ENCODE peak calls at places on chromosomes 16 and 17, in nine cellular contexts. One of them, this sample, is unnamed.

GRCh38 chr17:79617304-79617703 is 6.5 kb upstream of the RBFOX3 start:
- DNase-seq in AG04450: no peak
- DNase-seq in activated effector memory CD4-positive, alpha-beta T cell treated with Interleukin-2 at 50 U/mL for 16 hours: no peak
- DNase-seq in HEK293T: no peak
- DNase-seq in A549: no peak
- DNase-seq in hypothalamus: no peak
- DNase-seq in NCI-H460: no peak
- DNase-seq in GM04504: no peak
- DNase-seq in MCF 10A: no peak
- DNase-seq in this sample: no peak

GRCh38 chr16:53744449-53744848 is 40.5 kb downstream of the FTO start:
- DNase-seq in AG04450: no peak
- DNase-seq in activated effector memory CD4-positive, alpha-beta T cell treated with Interleukin-2 at 50 U/mL for 16 hours: no peak
- DNase-seq in HEK293T: no peak
- DNase-seq in A549: no peak
- DNase-seq in hypothalamus: no peak
- DNase-seq in NCI-H460: no peak
- DNase-seq in GM04504: no peak
- DNase-seq in MCF 10A: no peak
- DNase-seq in this sample: no peak

GRCh38 chr16:11256657-11257130 is 690 bp upstream of the SOCS1 start:
- DNase-seq in AG04450: no peak
- DNase-seq in activated effector memory CD4-positive, alpha-beta T cell treated with Interleukin-2 at 50 U/mL for 16 hours: peak; percentile 23
- DNase-seq in HEK293T: no peak
- DNase-seq in A549: peak; percentile 48
- DNase-seq in hypothalamus: no peak
- DNase-seq in NCI-H460: peak; percentile 11
- DNase-seq in GM04504: no peak
- DNase-seq in MCF 10A: peak; percentile 46
- DNase-seq in this sample: peak; percentile 43

GRCh38 chr17:12296120-12296727 is 275.5 kb downstream of the MAP2K4 start:
- DNase-seq in AG04450: peak; percentile 24
- DNase-seq in activated effector memory CD4-positive, alpha-beta T cell treated with Interleukin-2 at 50 U/mL for 16 hours: no peak
- DNase-seq in HEK293T: no peak
- DNase-seq in A549: no peak
- DNase-seq in hypothalamus: no peak
- DNase-seq in NCI-H460: no peak
- DNase-seq in GM04504: no peak
- DNase-seq in MCF 10A: no peak
- DNase-seq in this sample: peak; percentile 1

GRCh38 chr17:44110823-44111633 is 12.4 kb downstream of the HDAC5 start:
- DNase-seq in AG04450: no peak
- DNase-seq in activated effector memory CD4-positive, alpha-beta T cell treated with Interleukin-2 at 50 U/mL for 16 hours: peak; percentile 23
- DNase-seq in HEK293T: peak; percentile 77
- DNase-seq in A549: peak; percentile 86
- DNase-seq in hypothalamus: peak; percentile 89
- DNase-seq in NCI-H460: peak; percentile 26
- DNase-seq in GM04504: peak; percentile 87
- DNase-seq in MCF 10A: peak; percentile 84
- DNase-seq in this sample: peak; percentile 61

GRCh38 chr16:24748242-24748641 is 18.8 kb downstream of the TNRC6A start:
- DNase-seq in AG04450: peak; percentile 74
- DNase-seq in activated effector memory CD4-positive, alpha-beta T cell treated with Interleukin-2 at 50 U/mL for 16 hours: no peak
- DNase-seq in HEK293T: no peak
- DNase-seq in A549: peak; percentile 29
- DNase-seq in hypothalamus: no peak
- DNase-seq in NCI-H460: peak; percentile 30
- DNase-seq in GM04504: peak; percentile 87
- DNase-seq in MCF 10A: peak; percentile 90
- DNase-seq in this sample: peak; percentile 53

GRCh38 chr17:44374306-44375195 is 10.9 kb upstream of the FAM171A2 start:
- DNase-seq in AG04450: no peak
- DNase-seq in activated effector memory CD4-positive, alpha-beta T cell treated with Interleukin-2 at 50 U/mL for 16 hours: no peak
- DNase-seq in HEK293T: no peak
- DNase-seq in A549: no peak
- DNase-seq in hypothalamus: no peak
- DNase-seq in NCI-H460: no peak
- DNase-seq in GM04504: no peak
- DNase-seq in MCF 10A: no peak
- DNase-seq in this sample: no peak

GRCh38 chr17:2172447-2172938 is 117.6 kb downstream of the HIC1 start:
- DNase-seq in AG04450: peak; percentile 57
- DNase-seq in activated effector memory CD4-positive, alpha-beta T cell treated with Interleukin-2 at 50 U/mL for 16 hours: no peak
- DNase-seq in HEK293T: no peak
- DNase-seq in A549: peak; percentile 26
- DNase-seq in hypothalamus: no peak
- DNase-seq in NCI-H460: no peak
- DNase-seq in GM04504: peak; percentile 48
- DNase-seq in MCF 10A: no peak
- DNase-seq in this sample: peak; percentile 58

GRCh38 chr16:83685615-83686165 is 122.1 kb upstream of the HSBP1 start:
- DNase-seq in AG04450: no peak
- DNase-seq in activated effector memory CD4-positive, alpha-beta T cell treated with Interleukin-2 at 50 U/mL for 16 hours: no peak
- DNase-seq in HEK293T: no peak
- DNase-seq in A549: no peak
- DNase-seq in hypothalamus: no peak
- DNase-seq in NCI-H460: no peak
- DNase-seq in GM04504: no peak
- DNase-seq in MCF 10A: no peak
- DNase-seq in this sample: no peak

GRCh38 chr16:80602894-80603293 is 62.1 kb downstream of the DYNLRB2 start:
- DNase-seq in AG04450: no peak
- DNase-seq in activated effector memory CD4-positive, alpha-beta T cell treated with Interleukin-2 at 50 U/mL for 16 hours: no peak
- DNase-seq in HEK293T: no peak
- DNase-seq in A549: no peak
- DNase-seq in hypothalamus: no peak
- DNase-seq in NCI-H460: no peak
- DNase-seq in GM04504: no peak
- DNase-seq in MCF 10A: no peak
- DNase-seq in this sample: no peak

GRCh38 chr16:73794936-73795335 is 501.7 kb upstream of the PSMD7 start:
- DNase-seq in AG04450: no peak
- DNase-seq in activated effector memory CD4-positive, alpha-beta T cell treated with Interleukin-2 at 50 U/mL for 16 hours: no peak
- DNase-seq in HEK293T: no peak
- DNase-seq in A549: no peak
- DNase-seq in hypothalamus: no peak
- DNase-seq in NCI-H460: no peak
- DNase-seq in GM04504: no peak
- DNase-seq in MCF 10A: no peak
- DNase-seq in this sample: no peak

GRCh38 chr17:75601057-75601987 is 13.7 kb downstream of the MYO15B start:
- DNase-seq in AG04450: no peak
- DNase-seq in activated effector memory CD4-positive, alpha-beta T cell treated with Interleukin-2 at 50 U/mL for 16 hours: peak; percentile 33
- DNase-seq in HEK293T: peak; percentile 89
- DNase-seq in A549: peak; percentile 88
- DNase-seq in hypothalamus: no peak
- DNase-seq in NCI-H460: peak; percentile 64
- DNase-seq in GM04504: no peak
- DNase-seq in MCF 10A: peak; percentile 70
- DNase-seq in this sample: no peak

GRCh38 chr17:75814900-75815373 is 29.3 kb downstream of the UNC13D start:
- DNase-seq in AG04450: peak; percentile 39
- DNase-seq in activated effector memory CD4-positive, alpha-beta T cell treated with Interleukin-2 at 50 U/mL for 16 hours: no peak
- DNase-seq in HEK293T: no peak
- DNase-seq in A549: peak; percentile 46
- DNase-seq in hypothalamus: no peak
- DNase-seq in NCI-H460: no peak
- DNase-seq in GM04504: peak; percentile 32
- DNase-seq in MCF 10A: peak; percentile 81
- DNase-seq in this sample: peak; percentile 72

GRCh38 chr17:30920282-30920681 is 1.5 kb upstream of the ADAP2 start:
- DNase-seq in AG04450: peak; percentile 3
- DNase-seq in activated effector memory CD4-positive, alpha-beta T cell treated with Interleukin-2 at 50 U/mL for 16 hours: no peak
- DNase-seq in HEK293T: no peak
- DNase-seq in A549: peak; percentile 44
- DNase-seq in hypothalamus: no peak
- DNase-seq in NCI-H460: no peak
- DNase-seq in GM04504: no peak
- DNase-seq in MCF 10A: no peak
- DNase-seq in this sample: no peak

GRCh38 chr17:19646788-19647696 is 1.5 kb upstream of the ALDH3A2 start:
- DNase-seq in AG04450: no peak
- DNase-seq in activated effector memory CD4-positive, alpha-beta T cell treated with Interleukin-2 at 50 U/mL for 16 hours: no peak
- DNase-seq in HEK293T: no peak
- DNase-seq in A549: peak; percentile 72
- DNase-seq in hypothalamus: no peak
- DNase-seq in NCI-H460: peak; percentile 40
- DNase-seq in GM04504: no peak
- DNase-seq in MCF 10A: peak; percentile 62
- DNase-seq in this sample: no peak

GRCh38 chr17:297758-298157 is 54.8 kb downstream of the RPH3AL start:
- DNase-seq in AG04450: no peak
- DNase-seq in activated effector memory CD4-positive, alpha-beta T cell treated with Interleukin-2 at 50 U/mL for 16 hours: no peak
- DNase-seq in HEK293T: no peak
- DNase-seq in A549: no peak
- DNase-seq in hypothalamus: no peak
- DNase-seq in NCI-H460: no peak
- DNase-seq in GM04504: no peak
- DNase-seq in MCF 10A: no peak
- DNase-seq in this sample: no peak

GRCh38 chr17:20095366-20096080 is 86.4 kb downstream of the SPECC1 start:
- DNase-seq in AG04450: no peak
- DNase-seq in activated effector memory CD4-positive, alpha-beta T cell treated with Interleukin-2 at 50 U/mL for 16 hours: no peak
- DNase-seq in HEK293T: peak; percentile 70
- DNase-seq in A549: peak; percentile 65
- DNase-seq in hypothalamus: no peak
- DNase-seq in NCI-H460: peak; percentile 53
- DNase-seq in GM04504: peak; percentile 22
- DNase-seq in MCF 10A: peak; percentile 16
- DNase-seq in this sample: no peak

GRCh38 chr17:65750678-65751077 is 189.2 kb upstream of the AXIN2 start:
- DNase-seq in AG04450: peak; percentile 75
- DNase-seq in activated effector memory CD4-positive, alpha-beta T cell treated with Interleukin-2 at 50 U/mL for 16 hours: peak; percentile 51
- DNase-seq in HEK293T: no peak
- DNase-seq in A549: peak; percentile 91
- DNase-seq in hypothalamus: no peak
- DNase-seq in NCI-H460: peak; percentile 22
- DNase-seq in GM04504: peak; percentile 85
- DNase-seq in MCF 10A: peak; percentile 96
- DNase-seq in this sample: peak; percentile 93

GRCh38 chr17:79704691-79705090 is 26.1 kb upstream of the ENPP7 start:
- DNase-seq in AG04450: no peak
- DNase-seq in activated effector memory CD4-positive, alpha-beta T cell treated with Interleukin-2 at 50 U/mL for 16 hours: no peak
- DNase-seq in HEK293T: no peak
- DNase-seq in A549: no peak
- DNase-seq in hypothalamus: no peak
- DNase-seq in NCI-H460: no peak
- DNase-seq in GM04504: no peak
- DNase-seq in MCF 10A: no peak
- DNase-seq in this sample: no peak

GRCh38 chr17:28737770-28738679 is 5.8 kb upstream of the TRAF4 start:
- DNase-seq in AG04450: no peak
- DNase-seq in activated effector memory CD4-positive, alpha-beta T cell treated with Interleukin-2 at 50 U/mL for 16 hours: no peak
- DNase-seq in HEK293T: no peak
- DNase-seq in A549: no peak
- DNase-seq in hypothalamus: no peak
- DNase-seq in NCI-H460: no peak
- DNase-seq in GM04504: no peak
- DNase-seq in MCF 10A: no peak
- DNase-seq in this sample: no peak

GRCh38 chr17:17032131-17032692 is 10.0 kb upstream of the MPRIP start:
- DNase-seq in AG04450: no peak
- DNase-seq in activated effector memory CD4-positive, alpha-beta T cell treated with Interleukin-2 at 50 U/mL for 16 hours: no peak
- DNase-seq in HEK293T: no peak
- DNase-seq in A549: peak; percentile 89
- DNase-seq in hypothalamus: no peak
- DNase-seq in NCI-H460: no peak
- DNase-seq in GM04504: no peak
- DNase-seq in MCF 10A: peak; percentile 59
- DNase-seq in this sample: peak; percentile 69

GRCh38 chr17:61875804-61876203 is 12.5 kb upstream of the BRIP1 start:
- DNase-seq in AG04450: no peak
- DNase-seq in activated effector memory CD4-positive, alpha-beta T cell treated with Interleukin-2 at 50 U/mL for 16 hours: no peak
- DNase-seq in HEK293T: no peak
- DNase-seq in A549: no peak
- DNase-seq in hypothalamus: no peak
- DNase-seq in NCI-H460: no peak
- DNase-seq in GM04504: no peak
- DNase-seq in MCF 10A: no peak
- DNase-seq in this sample: no peak

GRCh38 chr17:39036009-39036408 is 68.8 kb upstream of the FBXO47 start:
- DNase-seq in AG04450: no peak
- DNase-seq in activated effector memory CD4-positive, alpha-beta T cell treated with Interleukin-2 at 50 U/mL for 16 hours: no peak
- DNase-seq in HEK293T: no peak
- DNase-seq in A549: no peak
- DNase-seq in hypothalamus: no peak
- DNase-seq in NCI-H460: no peak
- DNase-seq in GM04504: no peak
- DNase-seq in MCF 10A: no peak
- DNase-seq in this sample: no peak

GRCh38 chr16:53848950-53849349 is 145.0 kb downstream of the FTO start:
- DNase-seq in AG04450: no peak
- DNase-seq in activated effector memory CD4-positive, alpha-beta T cell treated with Interleukin-2 at 50 U/mL for 16 hours: no peak
- DNase-seq in HEK293T: no peak
- DNase-seq in A549: no peak
- DNase-seq in hypothalamus: no peak
- DNase-seq in NCI-H460: no peak
- DNase-seq in GM04504: no peak
- DNase-seq in MCF 10A: no peak
- DNase-seq in this sample: no peak

GRCh38 chr16:23026777-23027362 is 122.4 kb downstream of the USP31 start:
- DNase-seq in AG04450: no peak
- DNase-seq in activated effector memory CD4-positive, alpha-beta T cell treated with Interleukin-2 at 50 U/mL for 16 hours: no peak
- DNase-seq in HEK293T: peak; percentile 39
- DNase-seq in A549: peak; percentile 23
- DNase-seq in hypothalamus: no peak
- DNase-seq in NCI-H460: peak; percentile 18
- DNase-seq in GM04504: peak; percentile 3
- DNase-seq in MCF 10A: peak; percentile 47
- DNase-seq in this sample: peak; percentile 36

GRCh38 chr17:79788989-79789942 is 7.6 kb downstream of the CBX8 start:
- DNase-seq in AG04450: no peak
- DNase-seq in activated effector memory CD4-positive, alpha-beta T cell treated with Interleukin-2 at 50 U/mL for 16 hours: no peak
- DNase-seq in HEK293T: no peak
- DNase-seq in A549: no peak
- DNase-seq in hypothalamus: no peak
- DNase-seq in NCI-H460: no peak
- DNase-seq in GM04504: no peak
- DNase-seq in MCF 10A: no peak
- DNase-seq in this sample: no peak

GRCh38 chr16:89373355-89374110 is 116.8 kb downstream of the ANKRD11 start:
- DNase-seq in AG04450: no peak
- DNase-seq in activated effector memory CD4-positive, alpha-beta T cell treated with Interleukin-2 at 50 U/mL for 16 hours: no peak
- DNase-seq in HEK293T: no peak
- DNase-seq in A549: no peak
- DNase-seq in hypothalamus: no peak
- DNase-seq in NCI-H460: no peak
- DNase-seq in GM04504: no peak
- DNase-seq in MCF 10A: no peak
- DNase-seq in this sample: no peak

GRCh38 chr17:62702746-62703268 is 75.3 kb downstream of the MRC2 start:
- DNase-seq in AG04450: no peak
- DNase-seq in activated effector memory CD4-positive, alpha-beta T cell treated with Interleukin-2 at 50 U/mL for 16 hours: no peak
- DNase-seq in HEK293T: no peak
- DNase-seq in A549: no peak
- DNase-seq in hypothalamus: no peak
- DNase-seq in NCI-H460: no peak
- DNase-seq in GM04504: no peak
- DNase-seq in MCF 10A: no peak
- DNase-seq in this sample: no peak

GRCh38 chr16:88561485-88562369 is 8.5 kb upstream of the ZC3H18 start:
- DNase-seq in AG04450: peak; percentile 13
- DNase-seq in activated effector memory CD4-positive, alpha-beta T cell treated with Interleukin-2 at 50 U/mL for 16 hours: peak; percentile 31
- DNase-seq in HEK293T: peak; percentile 68
- DNase-seq in A549: peak; percentile 57
- DNase-seq in hypothalamus: no peak
- DNase-seq in NCI-H460: peak; percentile 23
- DNase-seq in GM04504: no peak
- DNase-seq in MCF 10A: peak; percentile 46
- DNase-seq in this sample: no peak

GRCh38 chr17:73706858-73707257 is 62.6 kb upstream of the SDK2 start:
- DNase-seq in AG04450: no peak
- DNase-seq in activated effector memory CD4-positive, alpha-beta T cell treated with Interleukin-2 at 50 U/mL for 16 hours: no peak
- DNase-seq in HEK293T: no peak
- DNase-seq in A549: no peak
- DNase-seq in hypothalamus: no peak
- DNase-seq in NCI-H460: no peak
- DNase-seq in GM04504: no peak
- DNase-seq in MCF 10A: no peak
- DNase-seq in this sample: no peak

GRCh38 chr16:6558661-6559060 is 774.0 kb upstream of the RBFOX1 start:
- DNase-seq in AG04450: no peak
- DNase-seq in activated effector memory CD4-positive, alpha-beta T cell treated with Interleukin-2 at 50 U/mL for 16 hours: no peak
- DNase-seq in HEK293T: no peak
- DNase-seq in A549: no peak
- DNase-seq in hypothalamus: no peak
- DNase-seq in NCI-H460: no peak
- DNase-seq in GM04504: no peak
- DNase-seq in MCF 10A: no peak
- DNase-seq in this sample: no peak